ENCODE peak calls at places on chromosomes 3 and 15, in six cellular contexts. N is GM12878, Q is kidney, G is right atrium auricular region, L is heart left ventricle, A is left ventricle myocardium inferior. T is an unnamed sample. For H3K9me3, the result is how much of the 10 kb centered on the place peaks cover.

GRCh38 chr3:165895919-165896318 is 58.7 kb upstream of the BCHE start:
- DNase-seq in N (no peak), Q (no peak), G (no peak), L (no peak), A (no peak), T (no peak)

GRCh38 chr3:125185758-125186245 is 26.7 kb downstream of the SLC12A8 start:
- DNase-seq in N (no peak), Q (no peak), G (no peak), L (no peak), A (no peak), T (no peak)

GRCh38 chr3:175003590-175003989 is 144.5 kb downstream of the NAALADL2 start:
- DNase-seq in N (no peak), Q (no peak), G (no peak), L (no peak), A (no peak), T (no peak)

GRCh38 chr3:53815651-53816050 is 30.6 kb downstream of the CHDH start:
- DNase-seq in N (no peak), Q (no peak), G (no peak), L (no peak), A (no peak), T (no peak)

GRCh38 chr15:71705151-71705550 is 105.2 kb upstream of the NR2E3 start:
- DNase-seq in N (no peak), Q (no peak), G (no peak), L (no peak), A (no peak), T (no peak)

GRCh38 chr3:41580274-41580959 is 381.1 kb downstream of the CTNNB1 start:
- DNase-seq in N (no peak), Q (no peak), G (no peak), L (no peak), A (no peak), T (no peak)

GRCh38 chr15:66633346-66633745 is 67.5 kb upstream of the LCTL start:
- DNase-seq in N (no peak), Q (peak), G (no peak), L (no peak), A (no peak), T (no peak)

GRCh38 chr3:94301346-94301745 is 238.5 kb downstream of the NSUN3 start:
- DNase-seq in N (no peak), Q (no peak), G (no peak), L (no peak), A (no peak), T (no peak)

GRCh38 chr3:119240101-119240581 is 537 bp downstream of the B4GALT4 start:
- DNase-seq in N (no peak), Q (no peak), G (no peak), L (no peak), A (no peak), T (no peak)

GRCh38 chr15:45573961-45574629 is 13.1 kb upstream of the BLOC1S6 start:
- DNase-seq in N (no peak), Q (no peak), G (no peak), L (no peak), A (no peak), T (no peak)

GRCh38 chr3:101963902-101964362 is 114.6 kb downstream of the NFKBIZ start:
- DNase-seq in N (no peak), Q (no peak), G (no peak), L (no peak), A (no peak), T (no peak)

GRCh38 chr3:197344582-197345318 is 46.3 kb upstream of the DLG1 start:
- DNase-seq in N (no peak), Q (no peak), G (no peak), L (no peak), A (no peak), T (no peak)

GRCh38 chr3:76083992-76084391 is 298.6 kb upstream of the ZNF717 start:
- DNase-seq in N (no peak), Q (no peak), G (no peak), L (no peak), A (no peak), T (no peak)

GRCh38 chr3:46931631-46932441 is 44.7 kb downstream of the CCDC12 start:
- DNase-seq in N (peak), Q (peak), G (no peak), L (peak), A (peak), T (no peak)

GRCh38 chr3:121431717-121432517 is 113.9 kb downstream of the POLQ start:
- DNase-seq in N (peak), Q (no peak), G (no peak), L (no peak), A (no peak), T (peak)

GRCh38 chr3:197854596-197855343 is 63.7 kb downstream of the LRCH3 start:
- DNase-seq in N (no peak), Q (no peak), G (no peak), L (no peak), A (no peak), T (no peak)

GRCh38 chr3:77001071-77001470 is 38.8 kb upstream of the ROBO2 start:
- DNase-seq in N (no peak), Q (no peak), G (no peak), L (no peak), A (no peak), T (no peak)

GRCh38 chr3:151925876-151926275 is 52.4 kb downstream of the SUCNR1 start:
- DNase-seq in N (no peak), Q (no peak), G (no peak), L (no peak), A (no peak), T (no peak)

GRCh38 chr3:127288921-127289645 is 1.2 kb upstream of the PRR20G start:
- DNase-seq in N (no peak), Q (no peak), G (no peak), L (no peak), A (no peak), T (no peak)

GRCh38 chr15:71048913-71049675 is 66.2 kb upstream of the THSD4 start:
- DNase-seq in N (no peak), Q (no peak), G (no peak), L (no peak), A (no peak), T (no peak)

GRCh38 chr3:194082596-194083220 is 53.2 kb upstream of the HES1 start:
- DNase-seq in N (no peak), Q (peak), G (no peak), L (peak), A (peak), T (no peak)

GRCh38 chr15:31262901-31263671 is 63.5 kb upstream of the KLF13 start:
- DNase-seq in N (peak), Q (peak), G (peak), L (peak), A (peak), T (no peak)

GRCh38 chr3:122893754-122894668 is 99.1 kb downstream of the SLC49A4 start:
- DNase-seq in N (no peak), Q (no peak), G (no peak), L (peak), A (peak), T (no peak)

GRCh38 chr15:99239545-99240198 is 9.7 kb downstream of the TTC23 start:
- DNase-seq in N (peak), Q (no peak), G (no peak), L (no peak), A (no peak), T (no peak)

DNA sequence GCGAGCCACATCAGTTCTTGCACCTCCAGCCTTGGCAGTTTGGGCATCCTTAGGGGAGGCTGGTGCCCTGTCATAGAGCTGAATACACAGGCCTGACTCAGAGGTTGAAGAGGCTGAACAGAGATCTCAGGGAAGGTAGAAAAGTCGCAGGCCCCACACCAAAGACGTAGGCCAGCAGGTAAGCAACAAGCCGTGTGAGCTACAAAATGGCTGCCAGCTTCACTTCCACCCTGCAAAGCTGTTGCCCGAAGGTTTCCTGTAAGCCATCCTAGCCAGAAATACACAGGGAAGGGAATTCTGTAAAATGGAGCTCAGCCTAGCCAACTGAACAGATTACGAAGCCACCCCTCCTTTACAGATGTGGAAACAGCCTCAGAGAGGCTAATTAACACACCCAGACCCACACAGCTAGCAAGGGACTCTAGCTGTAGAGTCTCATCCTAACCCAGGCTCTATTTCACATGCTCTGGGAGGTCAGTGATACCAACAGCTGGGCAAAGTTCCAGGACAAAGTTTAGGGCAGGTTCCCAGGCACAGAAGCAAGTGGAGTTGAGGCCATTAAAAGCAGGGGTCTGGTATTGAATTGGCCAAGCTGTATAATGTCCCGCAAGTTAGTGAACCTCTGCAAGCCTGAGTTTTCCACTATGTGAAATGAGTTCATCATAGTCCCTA is 66.3 kb upstream of the RASGRF1 start:
- DNase-seq in N (no peak), Q (no peak), G (no peak), L (no peak), A (no peak), T (no peak)
- H3K9me3 ChIP-seq in N (under half), Q (under half), G (under half), L (under half), A (under half), T (under half)

GRCh38 chr15:57542505-57542817 is 49.2 kb upstream of the MYZAP start:
- DNase-seq in N (no peak), Q (no peak), G (no peak), L (no peak), A (no peak), T (no peak)
- TF ChIP-seq CTCF in N (no peak), Q (no peak), G (no peak), L (no peak), A (no peak), T (no peak)

GRCh38 chr15:39579487-39580116 is 1.3 kb upstream of the THBS1 start:
- DNase-seq in N (no peak), Q (peak), G (peak), L (peak), A (peak), T (no peak)
- H3K27ac ChIP-seq in N (no peak), Q (peak), G (peak), L (peak), A (peak), T (no peak)

GRCh38 chr3:138549578-138549977 is 44.5 kb downstream of the CEP70 start:
- DNase-seq in N (no peak), Q (no peak), G (no peak), L (no peak), A (no peak), T (no peak)
- H3K9me3 ChIP-seq in N (under half), Q (under half), G (under half), L (under half), A (under half), T (under half)

DNA sequence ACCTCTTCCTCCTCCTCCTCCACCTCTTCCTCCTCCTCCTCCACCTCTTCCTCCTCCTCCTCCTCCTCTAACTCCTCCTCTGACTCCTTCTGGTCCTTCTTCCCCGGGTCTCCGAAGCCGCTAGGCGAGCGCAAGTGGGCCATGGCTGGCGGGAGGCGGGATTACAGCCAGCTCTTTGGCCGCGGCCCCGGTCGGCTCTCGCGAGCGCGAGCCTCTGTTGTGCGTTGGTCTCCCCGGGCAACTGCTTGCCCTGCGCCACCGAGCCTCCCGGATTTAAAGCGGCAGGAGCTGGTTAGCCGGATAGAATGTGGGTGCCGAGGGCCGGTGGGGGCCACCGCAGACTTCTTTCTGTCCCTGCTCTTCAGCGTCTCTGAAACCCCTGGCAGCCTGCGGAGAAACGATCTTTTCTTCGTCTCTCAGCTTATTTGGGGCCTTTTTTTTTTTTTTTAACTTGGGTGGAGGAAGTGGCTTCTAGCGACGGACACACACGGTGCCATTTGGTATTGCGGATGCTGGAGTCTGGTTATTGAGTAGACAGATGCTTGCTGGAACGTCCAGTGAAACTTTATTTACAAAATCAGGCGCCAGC is at the start of gene ERICH6:
- DNase-seq in N (peak), Q (peak), G (peak), L (peak), A (peak), T (peak)
- TF ChIP-seq CTCF in N (peak), Q (no peak), G (no peak), L (peak), A (peak), T (no peak)

GRCh38 chr3:42960781-42961180 is 18.3 kb upstream of the GASK1A start:
- DNase-seq in N (no peak), Q (no peak), G (no peak), L (no peak), A (no peak), T (no peak)

GRCh38 chr3:42960282-42960681 is 18.8 kb upstream of the GASK1A start:
- DNase-seq in N (no peak), Q (no peak), G (no peak), L (no peak), A (no peak), T (no peak)

GRCh38 chr3:42961633-42962032 is 17.5 kb upstream of the GASK1A start:
- DNase-seq in N (no peak), Q (no peak), G (no peak), L (no peak), A (no peak), T (no peak)

DNA sequence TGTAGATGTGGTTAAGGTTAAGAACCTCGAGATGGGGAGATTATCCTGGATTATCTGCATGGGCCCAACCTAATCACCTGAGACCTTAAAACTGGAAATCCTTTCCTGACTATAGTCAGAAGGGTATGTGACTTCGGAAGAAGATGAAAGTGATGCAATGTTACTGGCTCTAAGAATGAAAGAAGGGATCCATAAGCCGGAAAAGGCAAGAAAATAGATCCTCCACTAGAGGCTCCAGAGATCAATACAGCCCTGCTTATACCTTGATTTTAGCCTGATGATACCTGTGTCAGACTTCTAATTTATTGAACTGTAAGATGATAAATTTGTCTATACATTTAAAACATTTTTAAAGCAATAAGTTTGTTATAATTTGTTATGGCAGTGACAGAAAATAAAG is 21.5 kb upstream of the GASK1A start:
- DNase-seq in N (no peak), Q (no peak), G (no peak), L (no peak), A (no peak), T (no peak)
- H3K27ac ChIP-seq in N (no peak), Q (no peak), G (no peak), L (no peak), A (no peak), T (no peak)